ENCODE peak calls at places on chromosomes 6 and 20, in six cellular contexts. B, W, N, G, X and J are unnamed samples.

GRCh38 chr6:49370518-49370917 is 92.5 kb downstream of the MMUT start:
- DNase-seq in N (no peak), X (no peak), W (no peak), G (no peak), B (no peak), J (no peak)

GRCh38 chr20:50519036-50519780 is 9.0 kb downstream of the PTPN1 start:
- DNase-seq in N (peak), G (no peak), B (no peak), W (no peak), X (no peak), J (no peak)

GRCh38 chr6:118382126-118382525 is 166.0 kb upstream of the PLN start:
- DNase-seq in G (no peak), B (no peak), W (no peak), X (no peak), N (no peak), J (no peak)

GRCh38 chr6:17418281-17419188 is 25.1 kb downstream of the CAP2 start:
- DNase-seq in X (peak), G (no peak), B (no peak), W (peak), N (no peak), J (no peak)

GRCh38 chr20:59421920-59422637 is 121.7 kb downstream of the EDN3 start:
- DNase-seq in W (no peak), N (no peak), G (no peak), B (no peak), X (no peak), J (no peak)

GRCh38 chr6:34531580-34532201 is 24.4 kb downstream of the SPDEF start:
- DNase-seq in W (peak), N (no peak), B (peak), G (no peak), X (peak), J (peak)

GRCh38 chr20:23160536-23161243 is 74.6 kb upstream of the CD93 start:
- DNase-seq in N (no peak), W (no peak), X (peak), B (no peak), G (no peak), J (no peak)

GRCh38 chr6:321158-321438 is 28.8 kb downstream of the DUSP22 start:
- DNase-seq in X (no peak), G (no peak), N (no peak), W (no peak), B (no peak), J (no peak)

GRCh38 chr6:43393597-43393996 is 24.1 kb upstream of the ZNF318 start:
- DNase-seq in W (no peak), B (no peak), G (no peak), N (no peak), X (no peak), J (no peak)

GRCh38 chr6:110617057-110617456 is 140.6 kb upstream of the SLC22A16 start:
- DNase-seq in X (no peak), N (no peak), W (no peak), G (no peak), B (no peak), J (no peak)

GRCh38 chr6:91271807-91272206 is 684.9 kb upstream of the MAP3K7 start:
- DNase-seq in N (no peak), G (no peak), B (no peak), X (no peak), W (no peak), J (no peak)

GRCh38 chr6:91278416-91278815 is 691.5 kb upstream of the MAP3K7 start:
- DNase-seq in N (no peak), W (no peak), B (no peak), G (no peak), X (no peak), J (no peak)

GRCh38 chr6:91273729-91274128 is 686.9 kb upstream of the MAP3K7 start:
- DNase-seq in B (no peak), X (no peak), W (peak), G (no peak), N (no peak), J (no peak)

GRCh38 chr6:91276315-91276714 is 689.4 kb upstream of the MAP3K7 start:
- DNase-seq in G (no peak), N (no peak), B (no peak), X (peak), W (no peak), J (no peak)
- TF ChIP-seq CTCF in G (no peak), N (peak), B (peak), X (no peak), W (peak), J (peak)

GRCh38 chr6:36545767-36546663 is 1.3 kb downstream of the STK38 start:
- DNase-seq in X (peak), G (no peak), W (peak), N (no peak), B (no peak), J (no peak)

GRCh38 chr6:36544228-36544627 is 3.1 kb downstream of the STK38 start:
- DNase-seq in X (peak), G (no peak), W (no peak), B (no peak), N (no peak), J (no peak)

GRCh38 chr6:36539814-36540568 is 7.3 kb downstream of the STK38 start:
- DNase-seq in W (no peak), N (no peak), G (no peak), B (no peak), X (no peak), J (no peak)

GRCh38 chr6:36546664-36546957 is 668 bp downstream of the STK38 start:
- DNase-seq in W (no peak), B (no peak), X (no peak), G (no peak), N (no peak), J (no peak)

GRCh38 chr6:36542041-36542440 is 5.2 kb downstream of the STK38 start:
- DNase-seq in X (no peak), W (no peak), N (no peak), G (no peak), B (no peak), J (no peak)
- H3K4me3 ChIP-seq in X (no peak), W (no peak), N (no peak), G (no peak), B (no peak), J (no peak)

GRCh38 chr6:31249184-31249583 is 22.7 kb downstream of the HLA-C start:
- DNase-seq in B (no peak), X (no peak), N (no peak), W (no peak), G (no peak), J (no peak)

GRCh38 chr6:31247813-31248212 is 24.1 kb downstream of the HLA-C start:
- DNase-seq in B (no peak), G (no peak), W (no peak), N (no peak), X (no peak), J (no peak)

DNA sequence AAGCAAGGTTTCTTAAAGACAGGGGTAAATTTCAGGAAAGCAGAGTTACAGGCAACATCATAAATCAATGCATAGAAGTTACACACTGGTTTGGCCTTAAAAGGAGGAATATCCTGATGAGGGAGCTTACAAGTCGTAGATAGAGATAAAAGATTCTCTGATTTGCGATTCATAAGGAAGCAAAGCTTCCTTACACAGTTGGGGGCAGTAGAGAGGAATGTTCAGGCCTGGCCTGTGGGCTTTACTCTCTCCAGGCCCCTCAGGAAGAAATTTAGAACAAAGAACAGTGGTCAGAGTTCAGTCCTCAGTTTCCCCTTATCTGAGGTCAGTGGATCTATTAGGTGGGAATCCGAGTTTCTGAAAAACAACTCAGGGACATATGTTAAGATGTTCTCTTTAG is 19.3 kb downstream of the HLA-C start:
- DNase-seq in G (no peak), X (no peak), N (no peak), W (no peak), B (no peak), J (no peak)
- TF ChIP-seq CTCF in G (no peak), X (no peak), N (no peak), W (peak), B (no peak), J (no peak)

DNA sequence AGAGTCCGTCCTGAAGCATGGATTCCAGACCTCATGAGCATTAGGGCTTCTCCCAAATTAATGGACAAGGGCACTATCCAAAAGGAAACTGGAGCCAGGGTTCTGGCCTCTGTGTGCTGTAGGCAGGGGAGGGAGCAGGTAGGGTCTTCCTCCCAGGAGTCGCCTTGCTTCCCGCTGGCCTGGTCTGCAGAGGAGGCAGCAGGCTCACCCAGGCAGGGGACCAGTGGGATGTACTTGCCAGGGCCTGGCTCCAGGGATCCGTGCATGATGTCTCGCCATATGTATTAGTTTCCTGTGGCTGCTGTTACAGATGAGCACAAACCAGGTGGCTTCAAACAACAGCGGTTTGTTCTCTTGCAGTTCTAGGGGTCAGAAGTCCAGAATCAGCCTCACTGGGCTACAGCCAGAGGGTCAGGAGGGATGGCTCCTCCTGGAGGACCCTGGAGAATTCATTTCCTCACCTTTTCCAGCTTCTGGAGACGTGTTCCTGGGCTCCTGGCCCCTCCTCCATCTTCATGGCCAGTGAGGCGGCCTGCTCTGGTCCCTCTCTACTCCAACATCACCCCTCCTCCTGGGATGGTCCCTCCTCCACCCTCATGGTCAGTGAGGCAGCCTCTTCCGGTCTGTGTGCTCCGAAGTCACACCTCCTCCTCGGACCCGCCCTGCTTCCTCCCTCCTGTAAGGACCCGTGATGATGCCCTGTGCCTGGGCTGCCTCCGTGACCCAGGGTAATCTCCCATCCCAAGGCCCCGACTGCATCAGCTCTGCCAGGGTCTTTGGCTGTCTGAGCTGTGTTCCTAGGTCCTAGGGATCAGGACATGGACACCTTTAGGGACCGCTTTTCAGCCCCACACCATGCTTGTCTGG is 329.1 kb downstream of the CDH4 start:
- DNase-seq in G (no peak), B (no peak), X (no peak), W (no peak), N (no peak), J (no peak)
- H3K4me3 ChIP-seq in G (no peak), B (no peak), X (no peak), W (no peak), N (no peak), J (no peak)

GRCh38 chr6:162343902-162344226 is 383.7 kb downstream of the PRKN start:
- DNase-seq in N (no peak), G (no peak), W (no peak), B (no peak), X (peak), J (no peak)

GRCh38 chr6:162344935-162345599 is 382.5 kb downstream of the PRKN start:
- DNase-seq in B (no peak), G (no peak), X (peak), W (no peak), N (no peak), J (no peak)

GRCh38 chr6:162337412-162337811 is 390.2 kb downstream of the PRKN start:
- DNase-seq in W (no peak), B (no peak), G (no peak), X (no peak), N (no peak), J (no peak)

GRCh38 chr6:162344301-162344700 is 383.3 kb downstream of the PRKN start:
- DNase-seq in G (no peak), B (no peak), N (no peak), W (no peak), X (no peak), J (no peak)

GRCh38 chr6:162343196-162343901 is 384.2 kb downstream of the PRKN start:
- DNase-seq in X (no peak), N (no peak), G (no peak), W (no peak), B (no peak), J (no peak)
- TF ChIP-seq CTCF in X (no peak), N (no peak), G (no peak), W (peak), B (no peak), J (peak)

DNA sequence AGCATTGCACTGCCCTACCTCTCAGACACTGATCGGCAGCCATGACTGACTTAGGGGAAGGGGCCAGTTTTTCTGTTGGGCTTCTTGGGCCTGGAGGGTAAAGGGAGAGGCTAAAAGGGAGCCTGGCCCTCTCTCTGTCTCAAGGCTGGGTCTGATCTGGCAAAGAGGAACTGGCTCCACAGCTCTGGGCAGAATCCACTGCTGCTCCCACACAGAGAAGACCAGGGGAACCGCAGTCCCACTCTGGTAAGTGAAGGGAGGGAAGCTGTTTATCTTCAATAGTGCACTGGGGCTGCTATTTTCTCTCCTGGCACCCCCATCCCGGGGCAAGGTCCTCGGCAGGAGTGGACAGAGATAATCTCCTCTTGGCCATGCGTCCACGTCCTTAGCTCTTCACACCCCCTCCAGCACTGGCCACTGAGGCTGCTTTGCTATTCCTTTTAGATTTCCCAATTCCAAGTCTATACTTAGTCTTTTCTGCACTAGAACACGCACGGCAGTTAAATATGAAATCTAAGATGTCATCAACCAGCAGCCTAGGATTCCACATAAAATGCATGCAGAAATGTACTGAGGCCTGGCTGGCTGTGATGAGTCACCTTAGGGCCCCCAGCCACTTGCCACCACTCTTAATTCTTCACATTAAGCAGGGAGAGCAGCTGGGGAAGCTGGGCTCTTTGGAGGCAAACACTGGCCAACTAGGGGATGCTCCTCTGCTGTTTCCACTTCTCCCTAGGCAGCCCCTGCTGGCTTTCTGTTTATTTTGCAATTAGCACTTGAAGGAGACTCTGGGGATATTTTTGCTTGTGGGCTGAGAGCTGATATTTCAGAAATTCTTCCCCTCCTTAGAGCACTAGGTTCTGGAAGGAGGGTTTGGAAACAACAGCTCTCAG is 87.8 kb upstream of the ARMC2 start:
- DNase-seq in G (no peak), X (peak), B (no peak), W (peak), N (no peak), J (no peak)
- H3K4me3 ChIP-seq in G (no peak), X (no peak), B (no peak), W (no peak), N (no peak), J (no peak)

DNA sequence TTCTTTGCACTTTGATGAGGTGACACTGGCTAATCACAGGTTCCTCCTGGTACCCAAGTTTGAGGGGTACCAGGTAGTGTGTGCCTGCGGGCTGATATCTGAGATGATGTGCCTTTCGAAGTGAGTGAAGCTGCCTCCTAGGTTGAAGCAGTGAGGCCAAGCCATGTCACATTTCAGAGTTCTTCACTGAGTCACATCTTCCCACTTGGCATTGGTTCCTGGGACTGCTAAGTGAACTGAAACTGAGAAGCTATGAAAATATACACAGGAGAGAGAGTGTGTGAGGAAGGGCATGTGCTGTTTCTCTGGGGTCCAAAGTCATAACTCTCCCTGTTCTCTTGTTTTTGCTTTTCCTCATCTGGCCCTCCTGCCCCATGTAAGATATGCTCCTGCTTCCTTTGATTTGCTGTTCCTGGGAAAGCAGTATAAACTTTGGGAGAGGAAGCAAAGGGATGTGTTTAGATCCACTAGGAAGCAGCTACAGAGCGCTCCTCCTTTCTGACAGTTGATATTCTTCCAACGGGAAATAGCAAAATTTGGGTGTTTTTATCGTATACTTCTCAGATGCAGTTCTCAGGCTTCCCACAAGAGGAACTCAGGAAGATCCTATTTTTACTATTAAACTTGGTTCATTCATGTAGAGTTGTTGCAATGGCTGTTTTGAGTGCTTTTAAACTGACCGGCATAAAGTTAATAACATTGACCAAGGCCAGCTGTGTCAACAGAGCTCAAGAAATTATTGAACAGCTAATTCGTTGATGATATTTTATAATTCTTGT is 153.7 kb downstream of the MOXD1 start:
- DNase-seq in W (no peak), B (no peak), G (no peak), N (no peak), X (peak), J (no peak)
- TF ChIP-seq CTCF in W (peak), B (no peak), G (no peak), N (no peak), X (no peak), J (no peak)